ENCODE peak calls at places on chromosomes 2 and 18, in nine cellular contexts. F, K, M, Z, U, E, V, T and Y are unnamed samples.

GRCh38 chr2:168541887-168542286 is 85.8 kb downstream of the CERS6 start:
- DNase-seq in E (no peak), Z (no peak), V (no peak), K (no peak), U (no peak), T (no peak), M (no peak), F (no peak), Y (no peak)

GRCh38 chr18:31679133-31679731 is 5.1 kb downstream of the B4GALT6 start:
- DNase-seq in Z (no peak), F (peak; percentile 14), K (no peak), M (no peak), U (no peak), V (no peak), E (no peak), T (no peak), Y (no peak)

GRCh38 chr18:59144483-59144882 is 4.8 kb downstream of the SEC11C start:
- DNase-seq in V (no peak), M (no peak), F (no peak), Z (no peak), E (no peak), T (no peak), K (no peak), U (no peak), Y (no peak)

GRCh38 chr2:133264951-133265949 is 303.0 kb downstream of the NCKAP5 start:
- DNase-seq in E (no peak), Z (peak; percentile 65), M (peak; percentile 52), F (peak; percentile 34), U (no peak), T (peak; percentile 83), V (peak; percentile 18), K (no peak), Y (no peak)

GRCh38 chr2:178499640-178500039 is 19.4 kb downstream of the PLEKHA3 start:
- DNase-seq in T (no peak), V (no peak), Z (no peak), E (no peak), F (no peak), M (no peak), U (no peak), K (no peak), Y (no peak)

GRCh38 chr2:213085538-213085937 is 65.9 kb downstream of the IKZF2 start:
- DNase-seq in T (no peak), Z (no peak), U (no peak), F (no peak), E (no peak), K (no peak), V (no peak), M (no peak), Y (no peak)

GRCh38 chr2:239321596-239322413 is 79.0 kb downstream of the HDAC4 start:
- DNase-seq in V (no peak), F (no peak), K (no peak), Z (no peak), E (no peak), U (no peak), M (no peak), T (no peak), Y (no peak)

GRCh38 chr2:75512455-75513212 is 48.1 kb downstream of the EVA1A start:
- DNase-seq in F (no peak), V (no peak), T (no peak), K (no peak), Z (no peak), U (no peak), E (no peak), M (no peak), Y (no peak)

GRCh38 chr2:163213699-163214098 is 375.1 kb upstream of the KCNH7 start:
- DNase-seq in E (no peak), M (no peak), K (no peak), V (no peak), U (no peak), T (no peak), F (no peak), Z (no peak), Y (no peak)

GRCh38 chr18:48473816-48474215 is 64.6 kb upstream of the ZBTB7C start:
- DNase-seq in F (no peak), T (no peak), Z (no peak), U (no peak), K (no peak), E (no peak), V (no peak), M (no peak), Y (no peak)

GRCh38 chr18:70289351-70290330 is 796 bp downstream of the SOCS6 start:
- DNase-seq in M (peak; percentile 62), V (peak; percentile 49), F (no peak), U (peak; percentile 52), Z (peak; percentile 42), E (no peak), T (peak; percentile 91), K (no peak), Y (no peak)

GRCh38 chr2:234528410-234529150 is 31.7 kb upstream of the ARL4C start:
- DNase-seq in E (no peak), K (no peak), F (no peak), M (no peak), T (no peak), V (no peak), Z (no peak), U (no peak), Y (no peak)

GRCh38 chr2:152036611-152037469 is 62.0 kb downstream of the CACNB4 start:
- DNase-seq in T (no peak), F (peak; percentile 42), Z (peak; percentile 75), M (peak; percentile 61), V (peak; percentile 66), U (peak; percentile 58), E (peak; percentile 73), K (peak; percentile 80), Y (peak; percentile 53)

GRCh38 chr18:12035481-12035880 is 54.2 kb downstream of the IMPA2 start:
- DNase-seq in E (no peak), M (no peak), K (peak; percentile 48), T (no peak), U (no peak), V (no peak), Z (no peak), F (no peak), Y (no peak)

GRCh38 chr2:189204322-189204941 is 24.9 kb upstream of the COL5A2 start:
- DNase-seq in E (no peak), U (no peak), K (no peak), Z (no peak), T (no peak), F (no peak), V (no peak), M (no peak), Y (no peak)

GRCh38 chr2:34734662-34735061 is 1135.6 kb upstream of the FAM98A start:
- DNase-seq in F (no peak), V (no peak), M (no peak), K (no peak), U (no peak), T (no peak), E (no peak), Z (no peak), Y (no peak)

GRCh38 chr2:105873721-105874120 is 129.0 kb downstream of the NCK2 start:
- DNase-seq in E (peak; percentile 42), F (peak; percentile 40), M (no peak), V (no peak), K (no peak), T (no peak), U (peak; percentile 61), Z (no peak), Y (no peak)

GRCh38 chr2:18605115-18605514 is 15.7 kb upstream of the NT5C1B start:
- DNase-seq in K (no peak), M (no peak), Z (no peak), F (no peak), E (no peak), T (no peak), V (no peak), U (no peak), Y (no peak)

GRCh38 chr2:71861186-71862160 is 286.2 kb downstream of the CYP26B1 start:
- DNase-seq in K (no peak), M (no peak), E (no peak), T (no peak), Z (no peak), F (no peak), V (no peak), U (no peak), Y (no peak)

GRCh38 chr2:127086800-127087737 is 19.9 kb downstream of the BIN1 start:
- DNase-seq in M (peak; percentile 92), T (peak; percentile 83), U (peak; percentile 72), F (no peak), K (peak; percentile 88), E (no peak), Z (peak; percentile 47), V (peak; percentile 75), Y (peak; percentile 77)

GRCh38 chr18:9926977-9927376 is 13.2 kb downstream of the VAPA start:
- DNase-seq in U (no peak), M (no peak), E (no peak), T (no peak), F (no peak), Z (no peak), K (no peak), V (no peak), Y (no peak)

GRCh38 chr2:185813707-185814106 is 75.1 kb downstream of the FSIP2 start:
- DNase-seq in K (no peak), Z (no peak), T (no peak), V (no peak), U (no peak), F (no peak), M (no peak), E (peak; percentile 86), Y (no peak)

GRCh38 chr2:69767034-69767433 is 25.1 kb downstream of the ANXA4 start:
- DNase-seq in E (no peak), V (no peak), U (no peak), M (peak; percentile 47), K (no peak), Z (no peak), F (no peak), T (no peak), Y (no peak)
- TF ChIP-seq EP300 in E (no peak), V (no peak), U (no peak), M (no peak), K (no peak), Z (no peak), F (no peak), T (no peak), Y (no peak)

DNA sequence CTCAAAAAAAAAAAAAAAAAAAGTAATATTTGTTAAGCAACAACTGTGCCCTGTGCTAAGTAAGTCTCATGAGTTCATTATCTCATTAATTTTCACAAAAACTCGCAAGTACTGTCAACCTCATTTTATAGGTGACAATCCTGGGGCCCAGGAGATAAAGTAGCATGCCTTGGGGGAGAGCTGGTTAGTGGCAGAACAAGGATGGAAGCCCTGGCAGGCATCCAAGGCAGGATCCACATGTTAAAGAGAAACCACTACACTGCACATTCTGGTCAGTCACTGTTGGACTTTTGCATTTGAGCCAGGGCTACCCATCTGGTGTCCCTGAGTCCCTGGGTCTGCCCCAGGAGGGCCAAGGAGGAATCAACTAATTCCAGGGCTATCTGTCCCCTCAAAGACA is 54.6 kb downstream of the ZFP36L2 start:
- DNase-seq in K (peak; percentile 83), E (peak; percentile 60), U (peak; percentile 41), M (peak; percentile 61), T (no peak), F (no peak), Z (peak; percentile 53), V (peak; percentile 61), Y (peak; percentile 66)
- H3K27ac ChIP-seq in K (no peak overlapping the region), E (no peak overlapping the region), U (peak overlapping the region; percentile 42), M (no peak overlapping the region), T (no peak overlapping the region), F (peak overlapping the region; percentile 50), Z (peak overlapping the region; percentile 54), V (peak overlapping the region; percentile 32), Y (peak overlapping the region; percentile 9)

GRCh38 chr18:79465392-79465991 is 69.8 kb downstream of the NFATC1 start:
- DNase-seq in Z (peak; percentile 34), E (no peak), U (no peak), T (peak; percentile 77), K (no peak), V (peak; percentile 43), M (no peak), F (no peak), Y (no peak)
- TF ChIP-seq POLR2A in Z (no peak), E (no peak), U (no peak), T (no peak), K (no peak), V (no peak), M (no peak), F (no peak), Y (no peak)

GRCh38 chr2:225526731-225527427 is 127.4 kb downstream of the NYAP2 start:
- DNase-seq in Z (no peak), V (no peak), K (no peak), T (no peak), E (no peak), U (no peak), F (no peak), M (no peak), Y (no peak)
- TF ChIP-seq EP300 in Z (no peak), V (no peak), K (no peak), T (no peak), E (no peak), U (no peak), F (no peak), M (no peak), Y (no peak)